ENCODE peak calls at places on chromosomes 6 and 20, in five cellular contexts. I is pancreas, F is tibial artery, Z is A549, T is mesothelial cell of epicardium. C is an unnamed sample.

GRCh38 chr20:11919046-11919445 is 1.4 kb downstream of the BTBD3 start:
- DNase-seq in I (peak), F (no peak), Z (no peak), T (no peak), C (no peak)

GRCh38 chr20:58627212-58628072 is 23.6 kb upstream of the STX16 start:
- DNase-seq in I (no peak), F (peak), Z (no peak), T (no peak), C (no peak)

GRCh38 chr20:11216451-11217314 is 542.9 kb upstream of the JAG1 start:
- DNase-seq in I (no peak), F (no peak), Z (peak), T (no peak), C (no peak)

GRCh38 chr20:51394706-51395105 is 147.8 kb downstream of the NFATC2 start:
- DNase-seq in I (no peak), F (no peak), Z (no peak), T (no peak), C (no peak)

GRCh38 chr6:108210557-108210956 is 44.7 kb downstream of the NR2E1 start:
- DNase-seq in I (no peak), F (no peak), Z (no peak), T (no peak), C (no peak)

GRCh38 chr6:13004610-13005009 is 288.0 kb downstream of the PHACTR1 start:
- DNase-seq in I (no peak), F (no peak), Z (no peak), T (no peak), C (no peak)

GRCh38 chr6:251920-252319 is 40.4 kb upstream of the DUSP22 start:
- DNase-seq in I (no peak), F (no peak), Z (no peak), T (no peak), C (no peak)

GRCh38 chr6:100999034-100999597 is 118.0 kb upstream of the ASCC3 start:
- DNase-seq in I (no peak), F (no peak), Z (no peak), T (no peak), C (no peak)

GRCh38 chr6:167766986-167767714 is 59.6 kb upstream of the AFDN start:
- DNase-seq in I (no peak), F (no peak), Z (no peak), T (no peak), C (no peak)

GRCh38 chr6:110509617-110510231 is 33.3 kb upstream of the SLC22A16 start:
- DNase-seq in I (no peak), F (no peak), Z (no peak), T (no peak), C (no peak)

GRCh38 chr20:2349801-2350200 is 30.9 kb upstream of the TGM6 start:
- DNase-seq in I (no peak), F (no peak), Z (no peak), T (no peak), C (no peak)

GRCh38 chr6:36682328-36683144 is 4.0 kb downstream of the CDKN1A start:
- DNase-seq in I (peak), F (peak), Z (no peak), T (no peak), C (no peak)

GRCh38 chr6:136312975-136313374 is 23.3 kb upstream of the BCLAF1 start:
- DNase-seq in I (no peak), F (no peak), Z (no peak), T (no peak), C (no peak)

GRCh38 chr20:23077277-23077676 is 8.8 kb downstream of the CD93 start:
- DNase-seq in I (no peak), F (no peak), Z (no peak), T (no peak), C (no peak)

GRCh38 chr6:1082040-1082935 is 229.6 kb upstream of the FOXQ1 start:
- DNase-seq in I (no peak), F (no peak), Z (no peak), T (no peak), C (no peak)

GRCh38 chr20:37559312-37560027 is 31.8 kb upstream of the BLCAP start:
- DNase-seq in I (no peak), F (no peak), Z (no peak), T (no peak), C (no peak)

GRCh38 chr6:52087498-52087999 is at the start of gene PKHD1:
- DNase-seq in I (peak), F (no peak), Z (peak), T (no peak), C (no peak)

GRCh38 chr20:20552076-20552475 is 160.4 kb downstream of the RALGAPA2 start:
- DNase-seq in I (no peak), F (no peak), Z (no peak), T (no peak), C (no peak)

GRCh38 chr20:62381202-62381797 is 5.6 kb upstream of the RPS21 start:
- DNase-seq in I (no peak), F (no peak), Z (no peak), T (no peak), C (no peak)

GRCh38 chr20:46127396-46128010 is 9.4 kb downstream of the CD40 start:
- DNase-seq in I (no peak), F (no peak), Z (no peak), T (no peak), C (no peak)

GRCh38 chr6:56570434-56571359 is 72.0 kb downstream of the DST start:
- DNase-seq in I (no peak), F (no peak), Z (peak), T (no peak), C (no peak)

GRCh38 chr6:14017626-14018475 is 93.1 kb downstream of the RNF182 start:
- DNase-seq in I (no peak), F (no peak), Z (no peak), T (no peak), C (no peak)

GRCh38 chr6:50974319-50974718 is 155.6 kb downstream of the TFAP2B start:
- DNase-seq in I (no peak), F (no peak), Z (no peak), T (no peak), C (no peak)

GRCh38 chr20:35768731-35769664 is 2.8 kb upstream of the PHF20 start:
- DNase-seq in I (peak), F (peak), Z (peak), T (no peak), C (no peak)

GRCh38 chr20:51195419-51195901 is 172.6 kb upstream of the KCNG1 start:
- DNase-seq in I (no peak), F (no peak), Z (no peak), T (no peak), C (no peak)

GRCh38 chr6:134317471-134318131 is at the start of gene SGK1:
- DNase-seq in I (no peak), F (no peak), Z (no peak), T (no peak), C (no peak)

GRCh38 chr6:161272600-161273355 is 1.1 kb downstream of the AGPAT4 start:
- DNase-seq in I (no peak), F (no peak), Z (no peak), T (no peak), C (no peak)

GRCh38 chr20:51206032-51206662 is 183.2 kb upstream of the KCNG1 start:
- DNase-seq in I (no peak), F (no peak), Z (no peak), T (no peak), C (no peak)

GRCh38 chr20:57013741-57014140 is 252.7 kb downstream of the BMP7 start:
- DNase-seq in I (no peak), F (no peak), Z (no peak), T (peak), C (no peak)

GRCh38 chr20:48056218-48056617 is 270.9 kb upstream of the SULF2 start:
- DNase-seq in I (no peak), F (no peak), Z (no peak), T (no peak), C (no peak)

GRCh38 chr20:36439040-36439730 is 102.1 kb upstream of the MYL9 start:
- DNase-seq in I (peak), F (peak), Z (peak), T (peak), C (peak)

GRCh38 chr20:50867805-50868204 is 63.4 kb downstream of the ADNP start:
- DNase-seq in I (no peak), F (no peak), Z (no peak), T (no peak), C (no peak)

DNA sequence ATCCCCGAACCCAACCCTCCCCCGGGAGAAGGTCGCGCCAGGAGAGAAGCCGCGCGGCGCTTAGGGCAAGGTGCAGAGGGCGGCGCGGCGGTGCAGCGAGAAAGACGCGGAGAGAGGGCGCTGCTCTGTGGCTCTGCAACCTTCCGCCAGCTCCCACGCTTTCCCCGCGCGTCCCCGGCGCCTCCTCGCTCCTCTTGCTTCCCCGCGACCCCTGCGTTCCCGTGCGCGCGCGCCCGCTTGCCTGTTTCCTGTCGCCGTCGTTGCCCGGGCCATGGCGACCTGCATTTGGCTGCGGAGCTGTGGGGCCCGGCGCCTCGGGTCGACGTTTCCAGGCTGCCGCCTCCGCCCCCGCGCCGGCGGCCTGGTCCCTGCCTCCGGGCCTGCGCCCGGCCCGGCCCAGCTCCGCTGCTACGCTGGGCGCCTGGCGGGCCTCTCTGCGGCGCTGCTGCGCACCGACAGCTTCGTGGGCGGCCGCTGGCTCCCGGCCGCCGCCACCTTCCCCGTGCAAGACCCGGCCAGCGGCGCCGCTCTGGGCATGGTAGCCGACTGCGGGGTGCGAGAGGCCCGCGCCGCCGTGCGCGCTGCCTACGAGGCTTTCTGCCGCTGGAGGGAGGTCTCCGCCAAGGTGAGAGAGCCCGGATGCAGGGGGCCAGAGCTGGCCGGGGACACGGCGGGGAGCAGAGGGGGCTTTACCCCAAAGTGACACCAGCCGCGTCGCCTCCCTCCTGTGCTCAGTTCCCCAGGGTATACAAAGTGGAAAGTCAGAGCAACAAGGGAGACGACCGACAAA is at the start of gene ALDH5A1:
- DNase-seq in I (peak), F (peak), Z (peak), T (peak), C (no peak)
- TF ChIP-seq CTCF in I (no peak), F (peak), Z (peak), T (no peak), C (peak)

DNA sequence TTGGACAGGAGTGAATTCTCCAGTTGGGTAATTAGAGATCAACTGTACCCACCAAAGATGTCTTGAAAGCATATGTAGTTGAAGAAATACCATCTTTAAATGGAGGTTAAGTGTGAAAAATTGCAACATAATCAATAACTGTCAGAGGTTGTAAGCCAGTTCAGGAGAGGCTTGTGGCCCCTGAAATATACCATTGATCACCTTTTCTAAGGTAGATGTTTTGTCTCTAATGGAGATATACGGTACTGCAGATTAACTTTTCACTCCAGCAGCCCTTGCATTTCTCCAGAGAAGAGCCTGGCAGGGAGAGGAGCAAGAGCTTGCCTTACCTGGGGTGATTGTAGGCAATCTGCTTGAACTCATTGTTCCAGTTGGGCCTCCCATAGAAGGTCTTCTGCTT is 48.8 kb downstream of the NOX3 start:
- DNase-seq in I (no peak), F (no peak), Z (peak), T (no peak), C (no peak)
- TF ChIP-seq CTCF in I (no peak), F (no peak), Z (no peak), T (peak), C (no peak)

GRCh38 chr6:116531675-116532570 is 13.6 kb downstream of the TRAPPC3L start:
- DNase-seq in I (peak), F (peak), Z (peak), T (no peak), C (no peak)

GRCh38 chr6:116530436-116530835 is 15.0 kb downstream of the TRAPPC3L start:
- DNase-seq in I (no peak), F (no peak), Z (no peak), T (no peak), C (no peak)

GRCh38 chr6:116529466-116529969 is 16.0 kb downstream of the TRAPPC3L start:
- DNase-seq in I (no peak), F (no peak), Z (no peak), T (no peak), C (no peak)

GRCh38 chr6:116528163-116528562 is 16.7 kb downstream of the CALHM5 start:
- DNase-seq in I (no peak), F (no peak), Z (no peak), T (no peak), C (no peak)

DNA sequence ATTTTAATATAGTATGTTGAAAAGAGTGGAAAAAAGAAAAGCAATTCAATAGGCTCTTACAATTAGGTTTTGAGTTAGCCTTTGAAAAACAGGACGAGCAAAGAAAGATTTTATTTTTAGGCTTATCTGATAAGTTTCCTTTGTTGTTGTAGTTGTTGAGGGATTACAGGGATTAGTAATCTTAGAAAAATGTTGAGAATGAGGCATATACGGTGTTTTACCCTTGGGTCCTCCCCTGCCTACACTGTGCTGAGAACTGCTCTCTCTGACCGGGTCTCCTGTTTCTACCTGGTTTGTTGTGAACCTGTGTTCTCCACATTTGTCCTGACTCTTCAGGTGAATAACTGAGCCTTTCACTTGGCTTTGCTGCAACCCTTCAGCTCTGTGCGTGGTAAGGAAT is 16.7 kb downstream of the TRAPPC3L start:
- DNase-seq in I (no peak), F (no peak), Z (no peak), T (no peak), C (no peak)
- TF ChIP-seq CTCF in I (no peak), F (no peak), Z (no peak), T (no peak), C (no peak)

GRCh38 chr6:154367333-154367732 is 10.7 kb upstream of the IPCEF1 start:
- DNase-seq in I (no peak), F (no peak), Z (no peak), T (no peak), C (no peak)

GRCh38 chr6:154373971-154374370 is 17.4 kb upstream of the IPCEF1 start:
- DNase-seq in I (no peak), F (no peak), Z (no peak), T (no peak), C (no peak)

GRCh38 chr6:154371337-154371736 is 14.7 kb upstream of the IPCEF1 start:
- DNase-seq in I (no peak), F (no peak), Z (no peak), T (no peak), C (peak)

GRCh38 chr6:154367839-154368695 is 11.5 kb upstream of the IPCEF1 start:
- DNase-seq in I (no peak), F (no peak), Z (no peak), T (no peak), C (no peak)

GRCh38 chr6:154370545-154370944 is 13.9 kb upstream of the IPCEF1 start:
- DNase-seq in I (no peak), F (no peak), Z (no peak), T (no peak), C (no peak)
- TF ChIP-seq CTCF in I (no peak), F (peak), Z (peak), T (no peak), C (peak)

GRCh38 chr20:44198872-44199271 is 11.7 kb downstream of the OSER1 start:
- DNase-seq in I (no peak), F (no peak), Z (no peak), T (no peak), C (no peak)

GRCh38 chr20:44199877-44200276 is 10.7 kb downstream of the OSER1 start:
- DNase-seq in I (no peak), F (no peak), Z (no peak), T (no peak), C (no peak)

GRCh38 chr20:44195613-44196012 is 8.6 kb upstream of the JPH2 start:
- DNase-seq in I (no peak), F (no peak), Z (no peak), T (no peak), C (no peak)

GRCh38 chr20:44193801-44194200 is 6.8 kb upstream of the JPH2 start:
- DNase-seq in I (no peak), F (no peak), Z (no peak), T (no peak), C (no peak)

GRCh38 chr20:44196278-44196677 is 9.3 kb upstream of the JPH2 start:
- DNase-seq in I (no peak), F (no peak), Z (no peak), T (no peak), C (no peak)
- TF ChIP-seq CTCF in I (no peak), F (no peak), Z (peak), T (no peak), C (peak)

C was measured in D721Med.